ENCODE peak calls at places on chromosomes 16 and 17, in nine cellular contexts. D is GM23248, M is neural progenitor cell, L is H1, R is mammary epithelial cell, Y is hepatocyte, V is PC-3, N is fibroblast of lung, H is IMR-90. X is an unnamed sample.

GRCh38 chr16:4915226-4915761 is 21.7 kb downstream of the PPL start:
- DNase-seq in D (peak; percentile 94), M (no peak), L (no peak), R (peak; percentile 92), Y (no peak), V (peak; percentile 20), N (peak; percentile 87), H (peak; percentile 96), X (peak; percentile 94)

GRCh38 chr17:80779961-80780380 is 211.7 kb upstream of the CHMP6 start:
- DNase-seq in D (peak; percentile 84), M (no peak), L (no peak), R (no peak), Y (no peak), V (no peak), N (peak; percentile 94), H (peak; percentile 82), X (no peak)

GRCh38 chr17:81735181-81736102 is 23.4 kb downstream of the SLC25A10 start:
- DNase-seq in D (peak; percentile 88), M (no peak), L (no peak), R (peak; percentile 55), Y (peak; percentile 50), V (peak; percentile 70), N (no peak), H (peak; percentile 33), X (no peak)

GRCh38 chr16:47342055-47342454 is 118.8 kb downstream of the ITFG1 start:
- DNase-seq in D (peak; percentile 1), M (no peak), L (no peak), R (no peak), Y (no peak), V (no peak), N (no peak), H (peak; percentile 1), X (peak; percentile 43)

GRCh38 chr16:51524555-51525373 is 373.7 kb upstream of the SALL1 start:
- DNase-seq in D (peak; percentile 44), M (no peak), L (no peak), R (peak; percentile 52), Y (no peak), V (no peak), N (peak; percentile 79), H (peak; percentile 75), X (peak; percentile 77)

GRCh38 chr16:81451753-81452680 is 7.4 kb downstream of the CMIP start:
- DNase-seq in D (no peak), M (no peak), L (no peak), R (no peak), Y (peak; percentile 68), V (no peak), N (no peak), H (peak; percentile 11), X (no peak)

GRCh38 chr16:29876186-29876577 is 13.2 kb upstream of the CDIPT start:
- DNase-seq in D (no peak), M (peak; percentile 43), L (no peak), R (no peak), Y (no peak), V (no peak), N (no peak), H (no peak), X (no peak)

GRCh38 chr17:35892091-35892637 is 12.0 kb upstream of the CCL5 start:
- DNase-seq in D (no peak), M (no peak), L (no peak), R (peak; percentile 33), Y (no peak), V (no peak), N (no peak), H (peak; percentile 12), X (no peak)

GRCh38 chr17:8776861-8777260 is 18.5 kb upstream of the SPDYE4 start:
- DNase-seq in D (no peak), M (no peak), L (no peak), R (no peak), Y (no peak), V (no peak), N (no peak), H (no peak), X (no peak)

GRCh38 chr17:8921147-8921546 is 44.4 kb downstream of the PIK3R5 start:
- DNase-seq in D (no peak), M (no peak), L (no peak), R (no peak), Y (no peak), V (no peak), N (no peak), H (no peak), X (no peak)

GRCh38 chr17:17305282-17305801 is 2.2 kb downstream of the NT5M start:
- DNase-seq in D (no peak), M (no peak), L (no peak), R (no peak), Y (no peak), V (no peak), N (no peak), H (no peak), X (no peak)

GRCh38 chr16:54657709-54658102 is 273.0 kb upstream of the IRX5 start:
- DNase-seq in D (no peak), M (no peak), L (no peak), R (no peak), Y (no peak), V (no peak), N (no peak), H (no peak), X (no peak)

GRCh38 chr17:699350-699749 is 15.3 kb downstream of the VPS53 start:
- DNase-seq in D (no peak), M (no peak), L (no peak), R (no peak), Y (peak; percentile 19), V (peak; percentile 58), N (peak; percentile 32), H (no peak), X (no peak)

GRCh38 chr17:17533901-17534441 is 37.8 kb upstream of the RASD1 start:
- DNase-seq in D (no peak), M (no peak), L (no peak), R (no peak), Y (peak; percentile 60), V (peak; percentile 69), N (no peak), H (no peak), X (no peak)

GRCh38 chr16:74053784-74054306 is 242.8 kb upstream of the PSMD7 start:
- DNase-seq in D (no peak), M (no peak), L (no peak), R (no peak), Y (no peak), V (no peak), N (no peak), H (no peak), X (no peak)

GRCh38 chr16:74049027-74049426 is 247.6 kb upstream of the PSMD7 start:
- DNase-seq in D (no peak), M (no peak), L (no peak), R (no peak), Y (no peak), V (no peak), N (no peak), H (no peak), X (no peak)

GRCh38 chr16:74053310-74053709 is 243.3 kb upstream of the PSMD7 start:
- DNase-seq in D (no peak), M (no peak), L (no peak), R (no peak), Y (no peak), V (no peak), N (no peak), H (no peak), X (no peak)

DNA sequence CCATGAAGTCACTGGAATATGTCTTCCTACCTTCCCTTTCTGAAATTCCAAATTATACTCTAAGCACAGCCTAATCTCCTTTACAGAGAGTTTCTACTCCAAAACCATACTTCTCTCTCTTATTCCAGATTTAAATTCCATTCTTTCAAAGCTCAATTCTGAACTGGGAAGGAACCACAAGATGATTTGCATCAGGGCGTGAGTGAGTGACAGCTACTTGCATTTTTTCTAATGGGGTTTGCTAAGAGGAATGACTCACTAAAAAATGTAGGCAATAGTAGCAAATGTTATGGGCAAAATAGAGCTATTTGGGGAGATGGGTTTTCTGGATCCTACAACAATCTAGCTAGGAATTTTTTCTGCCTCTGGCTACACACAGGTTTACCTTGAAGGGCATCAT is 244.6 kb upstream of the PSMD7 start:
- DNase-seq in D (no peak), M (no peak), L (no peak), R (no peak), Y (no peak), V (no peak), N (no peak), H (no peak), X (no peak)
- H4K20me1 ChIP-seq in D (no peaks in the 10 kb centered on the region), M (no peaks in the 10 kb centered on the region), L (no peaks in the 10 kb centered on the region), R (no peaks in the 10 kb centered on the region), Y (no peaks in the 10 kb centered on the region), V (no peaks in the 10 kb centered on the region), N (no peaks in the 10 kb centered on the region), H (no peaks in the 10 kb centered on the region), X (no peaks in the 10 kb centered on the region)

DNA sequence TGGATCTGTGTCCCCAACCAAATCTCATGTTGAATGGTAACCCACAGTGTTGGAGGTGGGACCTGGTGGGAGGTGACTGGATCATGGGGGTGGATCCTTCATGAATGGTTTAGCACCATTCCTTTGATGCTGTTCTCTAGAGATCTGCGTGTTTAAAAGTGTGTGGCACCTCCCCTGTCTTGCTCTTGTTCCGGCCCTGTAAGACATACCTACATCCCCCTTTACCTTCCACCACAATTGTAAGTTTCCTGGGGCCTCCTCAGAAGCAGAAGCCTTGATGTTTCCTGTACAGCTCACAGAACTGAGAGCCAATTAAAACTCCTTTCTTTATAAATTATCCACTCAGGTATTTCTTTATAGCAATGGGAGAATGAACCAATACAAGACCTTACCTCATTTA is 257.7 kb downstream of the XYLT1 start:
- DNase-seq in D (no peak), M (no peak), L (no peak), R (no peak), Y (no peak), V (no peak), N (no peak), H (no peak), X (no peak)
- H4K20me1 ChIP-seq in D (no peaks in the 10 kb centered on the region), M (no peaks in the 10 kb centered on the region), L (no peaks in the 10 kb centered on the region), R (no peaks in the 10 kb centered on the region), Y (no peaks in the 10 kb centered on the region), V (no peaks in the 10 kb centered on the region), N (no peaks in the 10 kb centered on the region), H (no peaks in the 10 kb centered on the region), X (peaks cover 70% of the 10 kb centered on the region)

DNA sequence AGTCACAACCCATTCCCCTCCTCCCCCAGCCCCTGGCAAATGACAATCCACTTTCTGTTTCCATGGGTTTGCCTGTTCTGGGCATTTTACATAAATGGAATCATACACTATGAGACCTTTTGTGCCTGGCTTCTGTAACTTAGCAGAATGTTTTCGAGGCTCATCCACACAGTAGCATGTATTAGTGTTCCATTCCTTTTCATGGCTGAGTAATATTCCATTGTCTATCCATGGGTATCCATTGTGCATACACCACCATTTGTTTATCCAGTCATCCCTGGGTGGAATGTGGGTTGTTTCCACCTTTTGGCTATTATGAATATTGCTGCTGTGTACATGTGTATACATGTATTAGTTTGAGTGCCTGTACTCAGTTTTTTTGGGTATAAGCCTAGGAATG is 33.7 kb upstream of the RCVRN start:
- DNase-seq in D (no peak), M (no peak), L (no peak), R (no peak), Y (no peak), V (no peak), N (no peak), H (no peak), X (no peak)
- H4K20me1 ChIP-seq in D (no peaks in the 10 kb centered on the region), M (no peaks in the 10 kb centered on the region), L (peaks cover 2% of the 10 kb centered on the region), R (no peaks in the 10 kb centered on the region), Y (no peaks in the 10 kb centered on the region), V (no peaks in the 10 kb centered on the region), N (no peaks in the 10 kb centered on the region), H (no peaks in the 10 kb centered on the region), X (no peaks in the 10 kb centered on the region)

DNA sequence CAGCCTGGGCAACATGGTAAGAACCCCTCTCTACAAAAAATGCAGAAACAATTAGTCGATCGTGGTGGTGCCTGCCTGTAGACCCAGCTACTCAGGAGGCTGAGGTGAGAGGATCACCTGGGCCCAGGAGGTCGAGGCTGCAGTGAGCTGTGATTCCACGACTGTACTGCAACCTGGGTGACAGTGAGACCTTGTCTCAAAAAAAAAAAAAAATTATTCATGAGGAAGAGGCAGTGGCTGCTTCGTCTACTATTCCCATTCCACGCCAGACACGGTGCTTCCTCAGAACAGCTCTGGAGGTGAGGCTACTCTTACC is 52.2 kb upstream of the GSE1 start:
- DNase-seq in D (no peak), M (no peak), L (no peak), R (no peak), Y (no peak), V (no peak), N (no peak), H (no peak), X (no peak)
- H4K20me1 ChIP-seq in D (peaks cover 29% of the 10 kb centered on the region), M (peaks cover 38% of the 10 kb centered on the region), L (peaks cover 3% of the 10 kb centered on the region), R (no peaks in the 10 kb centered on the region), Y (peaks cover 57% of the 10 kb centered on the region), V (no peaks in the 10 kb centered on the region), N (no peaks in the 10 kb centered on the region), H (peaks cover 84% of the 10 kb centered on the region), X (peaks cover 84% of the 10 kb centered on the region)